ENCODE peak calls at places on chromosomes 1 and 21, in ten cellular contexts. E is prostate gland, V is upper lobe of right lung, T is WERI-Rb-1, G is pancreas, W is cardiac muscle cell, D is ascending aorta, Y is IMR-90, Z is right lobe of liver, L is heart left ventricle. O is an unnamed sample.

GRCh38 chr1:15214507-15214906 is 32.5 kb upstream of the FHAD1 start:
- DNase-seq in E (no peak), V (peak), T (no peak), G (no peak), W (peak), D (no peak), Y (peak), Z (no peak), L (peak), O (no peak)

GRCh38 chr1:202131956-202132821 is 9.5 kb downstream of the GPR37L1 start:
- DNase-seq in E (peak), V (peak), T (peak), G (peak), W (no peak), D (peak), Y (no peak), Z (no peak), L (no peak), O (peak)

GRCh38 chr1:902023-902422 is 21.7 kb upstream of the SAMD11 start:
- DNase-seq in E (no peak), V (no peak), T (no peak), G (no peak), W (no peak), D (no peak), Y (no peak), Z (no peak), L (no peak), O (no peak)

GRCh38 chr1:19311503-19311930 is 427 bp downstream of the AKR7A2 start:
- DNase-seq in E (no peak), V (no peak), T (peak), G (no peak), W (no peak), D (no peak), Y (no peak), Z (no peak), L (peak), O (no peak)

GRCh38 chr1:114703242-114703641 is 7.9 kb upstream of the AMPD1 start:
- DNase-seq in E (no peak), V (no peak), T (no peak), G (no peak), W (no peak), D (no peak), Y (no peak), Z (no peak), L (no peak), O (no peak)

GRCh38 chr1:8351693-8352470 is 34.0 kb downstream of the SLC45A1 start:
- DNase-seq in E (no peak), V (no peak), T (peak), G (no peak), W (peak), D (no peak), Y (no peak), Z (peak), L (no peak), O (no peak)

GRCh38 chr1:24572301-24572700 is 16.4 kb downstream of the NCMAP start:
- DNase-seq in E (no peak), V (no peak), T (no peak), G (no peak), W (no peak), D (no peak), Y (no peak), Z (no peak), L (no peak), O (no peak)

GRCh38 chr1:153231363-153231762 is 14.0 kb downstream of the PRR9 start:
- DNase-seq in E (no peak), V (no peak), T (peak), G (no peak), W (no peak), D (no peak), Y (no peak), Z (no peak), L (no peak), O (peak)

GRCh38 chr1:39213511-39214002 is 9.1 kb downstream of the MACF1 start:
- DNase-seq in E (no peak), V (no peak), T (peak), G (no peak), W (no peak), D (no peak), Y (peak), Z (no peak), L (no peak), O (no peak)

GRCh38 chr1:206457408-206457807 is 12.9 kb upstream of the IKBKE start:
- DNase-seq in E (no peak), V (no peak), T (no peak), G (no peak), W (no peak), D (peak), Y (peak), Z (no peak), L (no peak), O (no peak)

GRCh38 chr1:155909894-155910293 is 1.3 kb downstream of the RIT1 start:
- DNase-seq in E (peak), V (no peak), T (no peak), G (no peak), W (no peak), D (no peak), Y (peak), Z (no peak), L (no peak), O (no peak)

GRCh38 chr1:186722711-186723309 is 42.6 kb upstream of the PTGS2 start:
- DNase-seq in E (no peak), V (no peak), T (peak), G (no peak), W (peak), D (no peak), Y (peak), Z (no peak), L (no peak), O (no peak)

GRCh38 chr1:153498746-153499145 is 37.0 kb downstream of the S100A6 start:
- DNase-seq in E (no peak), V (no peak), T (no peak), G (no peak), W (no peak), D (peak), Y (no peak), Z (no peak), L (no peak), O (no peak)

GRCh38 chr21:32094792-32095191 is 184.1 kb downstream of the MIS18A start:
- DNase-seq in E (no peak), V (no peak), T (no peak), G (no peak), W (no peak), D (no peak), Y (peak), Z (no peak), L (no peak), O (no peak)

GRCh38 chr1:39255212-39255611 is 50.7 kb downstream of the MACF1 start:
- DNase-seq in E (no peak), V (no peak), T (no peak), G (no peak), W (no peak), D (no peak), Y (peak), Z (no peak), L (no peak), O (no peak)

GRCh38 chr1:226656201-226656600 is 82.9 kb downstream of the ITPKB start:
- DNase-seq in E (no peak), V (no peak), T (no peak), G (peak), W (peak), D (no peak), Y (no peak), Z (peak), L (peak), O (no peak)

GRCh38 chr1:37242501-37242900 is 208.2 kb upstream of the GRIK3 start:
- DNase-seq in E (no peak), V (no peak), T (no peak), G (no peak), W (no peak), D (no peak), Y (no peak), Z (no peak), L (no peak), O (no peak)

GRCh38 chr1:163076446-163076845 is 7.3 kb downstream of the RGS4 start:
- DNase-seq in E (no peak), V (no peak), T (no peak), G (no peak), W (no peak), D (no peak), Y (peak), Z (no peak), L (no peak), O (no peak)

GRCh38 chr1:76084685-76085084 is 10.1 kb downstream of the ST6GALNAC3 start:
- DNase-seq in E (no peak), V (no peak), T (no peak), G (no peak), W (no peak), D (no peak), Y (no peak), Z (no peak), L (no peak), O (no peak)

GRCh38 chr1:248841702-248842395 is 3.8 kb downstream of the ZNF672 start:
- DNase-seq in E (no peak), V (no peak), T (peak), G (no peak), W (peak), D (peak), Y (peak), Z (no peak), L (no peak), O (no peak)

GRCh38 chr1:222654849-222655248 is 37.0 kb downstream of the MIA3 start:
- DNase-seq in E (no peak), V (no peak), T (no peak), G (no peak), W (no peak), D (no peak), Y (no peak), Z (peak), L (no peak), O (no peak)

GRCh38 chr1:196002906-196003305 is 605.3 kb downstream of the KCNT2 start:
- DNase-seq in E (no peak), V (no peak), T (no peak), G (no peak), W (no peak), D (no peak), Y (no peak), Z (no peak), L (no peak), O (no peak)

GRCh38 chr1:163300569-163300968 is 21.2 kb upstream of the NUF2 start:
- DNase-seq in E (no peak), V (no peak), T (no peak), G (no peak), W (no peak), D (no peak), Y (no peak), Z (no peak), L (no peak), O (no peak)

GRCh38 chr1:7975212-7975865 is 13.8 kb downstream of the PARK7 start:
- DNase-seq in E (peak), V (peak), T (peak), G (peak), W (peak), D (peak), Y (peak), Z (peak), L (no peak), O (peak)

DNA sequence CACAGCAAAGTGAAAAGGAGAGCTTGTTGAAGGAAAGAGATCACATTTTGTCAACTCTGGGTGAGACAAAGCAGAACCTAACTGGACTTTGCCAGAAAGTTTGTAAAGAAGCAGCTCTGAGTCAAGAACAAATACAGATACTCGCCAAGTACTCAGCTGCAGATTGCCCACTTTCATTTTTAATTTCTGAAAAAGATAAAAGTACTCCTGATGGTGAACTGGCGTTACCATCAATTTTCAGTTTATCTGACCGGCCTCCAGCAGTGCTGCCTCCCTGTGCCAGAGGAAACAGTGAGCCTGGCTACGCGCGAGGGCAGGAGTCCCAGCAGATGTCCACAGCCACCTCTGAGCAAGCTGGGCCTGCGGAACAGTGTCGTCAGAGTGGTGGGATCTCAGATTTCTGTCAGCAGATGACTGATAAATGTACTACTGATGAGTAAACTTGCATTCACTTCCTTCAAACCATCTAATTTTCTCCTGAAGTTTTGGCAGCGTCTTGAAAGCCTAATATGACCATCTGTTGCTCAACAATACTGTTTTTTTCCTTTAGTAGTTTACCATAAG is 43.8 kb downstream of the BACH1 start:
- DNase-seq in E (no peak), V (no peak), T (no peak), G (peak), W (no peak), D (peak), Y (peak), Z (peak), L (peak), O (peak)
- H3K4me3 ChIP-seq in E (no peak), V (no peak), T (no peak), G (no peak), W (no peak), D (peak), Y (peak), Z (no peak), L (no peak), O (peak)

DNA sequence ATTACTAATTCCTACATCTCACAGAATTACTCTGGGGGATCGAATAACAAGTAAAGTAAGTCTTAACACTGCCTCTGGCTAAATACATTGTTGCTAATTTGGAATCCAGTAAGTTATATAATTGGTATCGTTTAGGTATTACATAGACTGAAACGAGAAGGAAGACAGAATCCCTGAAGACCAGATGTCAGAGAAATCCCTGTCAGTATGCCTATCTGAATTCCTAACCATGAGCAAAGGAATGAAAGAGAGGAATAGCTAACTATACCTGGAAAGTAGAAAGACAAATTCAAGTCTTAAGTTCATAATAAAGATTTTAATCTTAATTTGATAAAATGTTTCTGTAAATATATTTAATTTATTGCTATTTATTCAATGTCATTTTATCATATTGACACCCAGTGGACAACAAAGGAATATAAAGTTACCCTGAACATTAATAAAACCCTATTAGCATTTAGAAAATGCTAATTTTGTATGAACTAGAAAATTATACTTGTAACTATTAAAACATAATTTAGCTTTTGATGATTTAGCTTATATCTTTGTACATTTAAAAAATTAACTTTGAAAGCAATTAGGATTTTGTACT is 11.4 kb downstream of the DEPDC1 start:
- DNase-seq in E (no peak), V (no peak), T (no peak), G (no peak), W (no peak), D (no peak), Y (no peak), Z (no peak), L (no peak), O (no peak)
- TF ChIP-seq CTCF in E (no peak), V (no peak), T (no peak), G (no peak), W (no peak), D (no peak), Y (no peak), Z (no peak), L (no peak), O (no peak)

GRCh38 chr21:35048706-35049617 is at the start of gene RUNX1:
- DNase-seq in E (no peak), V (peak), T (no peak), G (no peak), W (no peak), D (peak), Y (peak), Z (no peak), L (peak), O (no peak)

GRCh38 chr21:35048183-35048601 is 910 bp downstream of the RUNX1 start:
- DNase-seq in E (no peak), V (peak), T (no peak), G (no peak), W (no peak), D (no peak), Y (no peak), Z (no peak), L (peak), O (no peak)

GRCh38 chr21:35052786-35053185 is 3.7 kb upstream of the RUNX1 start:
- DNase-seq in E (no peak), V (no peak), T (no peak), G (no peak), W (no peak), D (no peak), Y (no peak), Z (no peak), L (no peak), O (no peak)

GRCh38 chr21:35051287-35051818 is 2.3 kb upstream of the RUNX1 start:
- DNase-seq in E (peak), V (peak), T (peak), G (peak), W (peak), D (peak), Y (peak), Z (peak), L (peak), O (peak)

GRCh38 chr21:35050348-35051286 is 1.5 kb upstream of the RUNX1 start:
- DNase-seq in E (no peak), V (no peak), T (no peak), G (no peak), W (no peak), D (no peak), Y (peak), Z (no peak), L (no peak), O (no peak)
- H3K27ac ChIP-seq in E (no peak), V (peak), T (no peak), G (no peak), W (no peak), D (peak), Y (peak), Z (no peak), L (peak), O (peak)

DNA sequence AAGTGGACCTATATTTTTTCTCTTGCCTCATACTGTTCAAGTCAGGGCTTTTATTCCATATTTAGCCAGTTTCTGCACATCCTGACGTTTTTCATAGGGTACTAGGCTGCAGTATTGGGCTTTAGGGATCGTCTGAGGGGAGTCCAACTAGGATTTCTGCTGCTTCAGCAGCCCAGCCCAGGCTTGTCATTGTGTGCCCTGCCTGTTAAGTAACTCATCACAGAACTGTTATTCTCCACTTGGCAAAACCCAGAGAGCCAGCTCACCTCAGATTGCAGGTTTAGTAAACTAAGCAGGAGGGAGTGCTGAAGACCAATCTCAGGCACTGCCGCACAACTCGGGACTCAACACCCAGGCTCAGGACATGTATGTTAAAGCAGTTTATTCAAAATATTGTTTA is 2.8 kb downstream of the GALNT2 start:
- DNase-seq in E (peak), V (peak), T (no peak), G (no peak), W (peak), D (no peak), Y (no peak), Z (peak), L (no peak), O (no peak)
- H3K4me3 ChIP-seq in E (no peak), V (no peak), T (no peak), G (no peak), W (no peak), D (peak), Y (no peak), Z (peak), L (no peak), O (peak)

GRCh38 chr1:182771187-182771984 is 18.2 kb upstream of the NPL start:
- DNase-seq in E (no peak), V (no peak), T (no peak), G (no peak), W (no peak), D (no peak), Y (no peak), Z (no peak), L (no peak), O (no peak)
- TF ChIP-seq CTCF in E (no peak), V (no peak), T (no peak), G (no peak), W (peak), D (no peak), Y (peak), Z (no peak), L (no peak), O (no peak)

GRCh38 chr1:10555635-10556429 is 81.1 kb downstream of the PEX14 start:
- DNase-seq in E (peak), V (no peak), T (no peak), G (no peak), W (peak), D (no peak), Y (no peak), Z (peak), L (no peak), O (no peak)
- H3K27ac ChIP-seq in E (peak), V (no peak), T (no peak), G (no peak), W (peak), D (no peak), Y (no peak), Z (no peak), L (no peak), O (no peak)

GRCh38 chr1:119984771-119985170 is 84.7 kb downstream of the NOTCH2 start:
- DNase-seq in E (no peak), V (no peak), T (no peak), G (no peak), W (no peak), D (no peak), Y (no peak), Z (no peak), L (no peak), O (no peak)

GRCh38 chr1:119987112-119987511 is 82.3 kb downstream of the NOTCH2 start:
- DNase-seq in E (no peak), V (no peak), T (no peak), G (no peak), W (no peak), D (peak), Y (peak), Z (no peak), L (no peak), O (no peak)

GRCh38 chr1:119986007-119986497 is 83.4 kb downstream of the NOTCH2 start:
- DNase-seq in E (no peak), V (no peak), T (no peak), G (no peak), W (no peak), D (no peak), Y (no peak), Z (no peak), L (no peak), O (no peak)

GRCh38 chr1:119988316-119989067 is 81.0 kb downstream of the NOTCH2 start:
- DNase-seq in E (no peak), V (no peak), T (no peak), G (no peak), W (no peak), D (no peak), Y (peak), Z (no peak), L (no peak), O (no peak)

DNA sequence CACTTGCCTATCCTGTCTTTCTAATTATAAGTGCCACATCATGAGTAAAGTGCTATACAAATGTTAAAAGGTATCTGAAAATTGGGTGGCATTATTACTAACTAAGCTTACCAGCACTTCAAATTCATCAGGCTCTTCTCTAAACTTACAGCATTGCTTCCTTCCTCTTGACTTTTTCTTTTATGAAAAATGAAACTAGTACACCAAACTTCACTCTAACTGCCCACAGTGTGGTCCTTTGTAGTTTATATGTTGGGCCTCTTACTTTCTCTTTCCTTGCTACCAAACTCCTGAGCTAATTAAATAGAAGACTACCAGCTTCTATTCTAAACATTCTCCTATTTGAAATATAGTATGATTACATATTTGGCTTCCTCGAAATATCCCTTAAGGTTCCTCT is 81.8 kb downstream of the NOTCH2 start:
- DNase-seq in E (no peak), V (no peak), T (no peak), G (no peak), W (no peak), D (no peak), Y (no peak), Z (no peak), L (no peak), O (no peak)
- H3K4me3 ChIP-seq in E (no peak), V (no peak), T (no peak), G (no peak), W (no peak), D (no peak), Y (no peak), Z (no peak), L (no peak), O (no peak)